ENCODE peak calls at places on chromosomes 3 and 15, in six cellular contexts. H, G, X, U, E and Z are unnamed samples.
A peak's percentile ranks its signal among the peaks of the same experiment; 100 is the strongest.

GRCh38 chr3:142850395-142851023 is 38.4 kb downstream of the PCOLCE2 start:
- DNase-seq in G (no peak), U (no peak), X (peak; percentile 21), E (peak; percentile 21), H (peak; percentile 75), Z (peak; percentile 51)

GRCh38 chr3:111650378-111651275 is 55.5 kb upstream of the ZBED2 start:
- DNase-seq in H (no peak), X (peak; percentile 21), E (no peak), G (no peak), U (no peak), Z (no peak)

GRCh38 chr3:194951931-194952572 is 266.4 kb downstream of the FAM43A start:
- DNase-seq in G (no peak), X (no peak), U (no peak), H (no peak), E (no peak), Z (no peak)

GRCh38 chr3:102183186-102183585 is 251.6 kb upstream of the ZPLD1 start:
- DNase-seq in E (no peak), G (no peak), X (no peak), U (no peak), H (peak; percentile 39), Z (no peak)

GRCh38 chr15:60208708-60209107 is 189.1 kb downstream of the ANXA2 start:
- DNase-seq in X (no peak), H (no peak), G (no peak), U (no peak), E (no peak), Z (no peak)

GRCh38 chr3:149576071-149576564 is 81.7 kb downstream of the WWTR1 start:
- DNase-seq in H (peak; percentile 97), G (no peak), X (peak; percentile 59), E (peak; percentile 16), U (no peak), Z (peak; percentile 97)

GRCh38 chr15:59150185-59150584 is 45.2 kb downstream of the CCNB2 start:
- DNase-seq in X (no peak), H (no peak), E (no peak), U (no peak), G (no peak), Z (no peak)

GRCh38 chr3:65303431-65303830 is 615.6 kb upstream of the ADAMTS9 start:
- DNase-seq in G (no peak), E (no peak), U (no peak), X (no peak), H (no peak), Z (no peak)

DNA sequence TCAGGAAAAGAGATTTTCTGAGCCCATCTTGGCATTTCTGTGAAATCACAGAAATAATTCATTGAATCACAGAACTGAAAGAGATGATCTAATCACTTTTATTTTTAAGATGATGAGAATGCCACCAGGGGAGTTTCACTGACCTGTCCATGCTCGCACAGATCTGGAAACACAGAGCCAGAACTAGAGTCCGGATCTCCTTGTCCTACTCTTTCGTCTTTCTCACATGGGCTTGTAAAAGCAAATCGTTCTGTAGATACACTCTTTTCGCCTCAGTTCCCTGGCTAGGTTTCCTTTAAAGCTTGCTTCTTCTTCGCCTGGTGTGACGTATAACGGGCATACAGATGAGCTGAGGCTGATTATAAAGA is 122.5 kb upstream of the SPRED1 start:
- DNase-seq in X (no peak), E (no peak), U (no peak), G (no peak), H (no peak), Z (no peak)
- H3K4me3 ChIP-seq in X (no peak overlapping the region), E (peak overlapping the region; percentile 13), U (no peak overlapping the region), G (peak overlapping the region; percentile 22), H (peak overlapping the region; percentile 29), Z (peak overlapping the region; percentile 30)

DNA sequence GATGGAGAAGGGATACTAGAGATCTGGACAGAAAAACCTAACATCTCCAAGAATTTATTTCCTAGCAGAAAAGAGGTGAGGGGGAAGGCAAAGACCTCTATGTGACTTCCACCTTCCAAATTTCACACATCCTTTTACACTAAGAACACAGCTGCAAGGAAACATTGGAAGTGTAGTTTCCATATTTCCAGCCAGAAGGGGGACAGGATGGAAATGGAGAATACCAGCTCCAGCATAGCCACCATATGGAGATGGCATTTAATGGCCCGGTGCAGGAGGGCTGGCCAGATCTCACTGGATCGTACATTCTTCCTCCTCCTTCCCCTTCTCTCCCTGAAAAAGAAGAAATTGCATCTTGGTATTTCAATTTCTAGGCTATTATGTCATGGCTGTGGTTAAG is 37.1 kb upstream of the TF start:
- DNase-seq in G (no peak), X (no peak), E (no peak), H (no peak), U (no peak), Z (no peak)
- TF ChIP-seq CTCF in G (no peak), X (no peak), E (no peak), H (no peak), U (no peak), Z (no peak)

GRCh38 chr3:62101488-62101887 is 271.9 kb downstream of the FEZF2 start:
- DNase-seq in X (no peak), E (no peak), U (no peak), G (no peak), H (no peak), Z (peak; percentile 27)
- H3K4me3 ChIP-seq in X (no peak overlapping the region), E (no peak overlapping the region), U (no peak overlapping the region), G (no peak overlapping the region), H (no peak overlapping the region), Z (no peak overlapping the region)

GRCh38 chr15:79858469-79858868 is 38.3 kb downstream of the MTHFS start:
- DNase-seq in G (no peak), E (no peak), H (peak; percentile 24), U (no peak), X (no peak), Z (no peak)
- TF ChIP-seq CTCF in G (no peak), E (no peak), H (peak; percentile 46), U (no peak), X (peak; percentile 35), Z (no peak)

GRCh38 chr15:93066834-93067648 is 22.0 kb downstream of the RGMA start:
- DNase-seq in U (no peak), E (no peak), X (no peak), G (no peak), H (no peak), Z (no peak)

GRCh38 chr15:93063796-93064690 is 25.0 kb downstream of the RGMA start:
- DNase-seq in X (no peak), H (no peak), G (no peak), E (no peak), U (no peak), Z (no peak)

GRCh38 chr15:93065641-93066045 is 23.4 kb downstream of the RGMA start:
- DNase-seq in E (no peak), X (no peak), G (no peak), H (no peak), U (no peak), Z (no peak)

GRCh38 chr15:93067649-93068085 is 21.3 kb downstream of the RGMA start:
- DNase-seq in H (no peak), G (no peak), X (no peak), U (no peak), E (peak; percentile 54), Z (no peak)

DNA sequence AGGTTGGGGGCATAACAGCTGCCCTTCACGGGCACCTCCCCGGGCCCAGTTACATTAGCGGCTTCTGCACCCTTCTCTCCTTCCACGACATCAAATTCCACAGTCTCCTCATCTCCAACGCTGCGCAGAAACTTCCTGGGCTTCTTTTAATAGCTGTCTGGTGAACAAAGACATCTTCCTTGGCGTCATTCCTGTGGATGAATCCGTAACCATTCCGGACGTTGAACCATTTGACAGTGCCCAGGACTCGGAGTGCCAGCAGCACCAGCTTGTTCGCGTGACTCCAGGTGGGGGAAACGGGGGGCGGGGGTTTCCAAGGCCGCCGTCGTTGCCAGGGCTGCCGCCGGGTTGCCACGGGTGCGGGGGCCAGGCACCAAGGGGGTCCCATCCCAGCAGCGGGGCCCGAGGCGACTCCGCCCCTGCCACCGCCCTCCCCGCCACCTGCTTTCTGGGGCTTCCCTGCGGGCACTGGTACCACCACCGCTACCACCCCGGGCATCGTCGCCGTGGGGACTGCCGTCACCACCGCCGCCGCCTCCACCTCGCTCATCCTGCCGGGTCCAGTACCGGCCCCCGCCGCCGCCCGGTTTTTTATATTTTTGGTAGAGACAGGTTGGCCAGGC is 22.8 kb downstream of the RGMA start:
- DNase-seq in U (no peak), G (no peak), E (peak; percentile 41), H (no peak), X (no peak), Z (no peak)
- H3K4me3 ChIP-seq in U (no peak overlapping the region), G (no peak overlapping the region), E (peak overlapping the region; percentile 18), H (no peak overlapping the region), X (no peak overlapping the region), Z (no peak overlapping the region)

DNA sequence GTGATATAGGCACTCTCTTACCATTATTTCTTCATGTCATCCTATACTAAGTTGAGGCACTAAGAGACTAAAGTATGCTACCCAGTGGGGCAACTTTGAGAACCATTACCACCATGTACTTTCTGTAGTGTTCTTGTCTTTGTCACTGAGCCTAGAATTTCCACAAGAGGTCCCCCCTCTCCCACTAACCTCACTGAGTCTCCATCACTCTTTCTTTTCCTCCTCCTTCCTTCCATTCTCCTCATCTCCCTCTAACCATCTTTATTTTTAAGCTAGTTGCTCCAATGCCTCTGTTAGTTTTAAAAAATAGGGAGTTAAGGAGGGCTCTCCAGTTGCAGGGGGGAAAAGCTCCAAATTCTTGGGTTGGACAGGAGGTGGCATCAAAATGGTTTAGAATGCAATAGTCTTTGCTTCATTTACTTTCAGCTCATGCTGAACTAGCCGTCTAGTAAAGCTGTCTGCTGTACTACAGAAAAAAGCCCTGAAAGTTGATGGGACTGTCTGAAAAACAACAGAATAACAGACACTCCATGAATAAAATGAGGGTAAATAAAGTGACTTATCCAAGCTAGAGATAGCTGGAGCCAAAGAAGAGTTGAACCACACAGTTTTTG is 85.1 kb upstream of the MYRIP start:
- DNase-seq in E (no peak), U (no peak), X (no peak), G (no peak), H (no peak), Z (no peak)
- TF ChIP-seq CTCF in E (peak; percentile 45), U (no peak), X (peak; percentile 37), G (peak; percentile 30), H (peak; percentile 14), Z (peak; percentile 6)